ENCODE peak calls at places on chromosomes 3 and 15, in five cellular contexts. F is OCI-LY7, J is WERI-Rb-1, D is psoas muscle, A is dorsolateral prefrontal cortex. X is an unnamed sample.
A peak's percentile ranks its signal among the peaks of the same experiment; 100 is the strongest.

GRCh38 chr3:178562869-178563232 is 26.6 kb downstream of the KCNMB2 start:
- DNase-seq in F (no peak), J (no peak), D (no peak), A (no peak), X (peak; percentile 31)

GRCh38 chr15:29045717-29046116 is 159.9 kb downstream of the APBA2 start:
- DNase-seq in F (no peak), J (no peak), D (no peak), A (peak; percentile 31), X (peak; percentile 4)

GRCh38 chr3:84679211-84679610 is 279.6 kb upstream of the CADM2 start:
- DNase-seq in F (no peak), J (no peak), D (no peak), A (no peak), X (no peak)

GRCh38 chr15:39124155-39124924 is 456.5 kb upstream of the THBS1 start:
- DNase-seq in F (no peak), J (no peak), D (no peak), A (no peak), X (no peak)

GRCh38 chr3:12730511-12731234 is 28.4 kb downstream of the TMEM40 start:
- DNase-seq in F (no peak), J (no peak), D (no peak), A (no peak), X (peak; percentile 13)

GRCh38 chr3:181017690-181018089 is 28.2 kb upstream of the DNAJC19 start:
- DNase-seq in F (no peak), J (no peak), D (no peak), A (no peak), X (no peak)

GRCh38 chr3:16183601-16184270 is 9.3 kb downstream of the GALNT15 start:
- DNase-seq in F (no peak), J (peak; percentile 74), D (no peak), A (no peak), X (no peak)

GRCh38 chr15:90582553-90582952 is 52.8 kb downstream of the CRTC3 start:
- DNase-seq in F (no peak), J (no peak), D (no peak), A (no peak), X (no peak)

GRCh38 chr3:147940400-147940799 is 531.2 kb downstream of the ZIC1 start:
- DNase-seq in F (no peak), J (no peak), D (no peak), A (no peak), X (no peak)

GRCh38 chr3:8658326-8659212 is 14.0 kb upstream of the SSUH2 start:
- DNase-seq in F (peak; percentile 85), J (no peak), D (peak; percentile 75), A (no peak), X (peak; percentile 84)

GRCh38 chr3:43207628-43208085 is 78.7 kb upstream of the SNRK start:
- DNase-seq in F (no peak), J (no peak), D (no peak), A (no peak), X (no peak)

GRCh38 chr15:29784413-29784812 is 37.9 kb downstream of the TJP1 start:
- DNase-seq in F (no peak), J (no peak), D (no peak), A (no peak), X (no peak)

GRCh38 chr15:52292780-52293392 is 2.7 kb downstream of the MYO5C start:
- DNase-seq in F (peak; percentile 19), J (no peak), D (no peak), A (no peak), X (no peak)

GRCh38 chr3:64290864-64291263 is 65.6 kb upstream of the PRICKLE2 start:
- DNase-seq in F (no peak), J (no peak), D (no peak), A (no peak), X (no peak)

GRCh38 chr15:79475312-79475711 is 43.2 kb downstream of the MINAR1 start:
- DNase-seq in F (no peak), J (no peak), D (no peak), A (no peak), X (no peak)

GRCh38 chr3:43353923-43354670 is 67.8 kb downstream of the SNRK start:
- DNase-seq in F (no peak), J (no peak), D (no peak), A (no peak), X (no peak)

GRCh38 chr3:2770451-2770850 is 339.7 kb downstream of the IL5RA start:
- DNase-seq in F (no peak), J (no peak), D (no peak), A (no peak), X (no peak)

GRCh38 chr3:189132125-189132744 is 39.5 kb upstream of the TPRG1 start:
- DNase-seq in F (no peak), J (no peak), D (no peak), A (no peak), X (peak; percentile 73)

GRCh38 chr3:32472716-32473115 is 29.9 kb downstream of the CMTM6 start:
- DNase-seq in F (no peak), J (no peak), D (no peak), A (no peak), X (no peak)

GRCh38 chr15:90004252-90004651 is 3.1 kb downstream of the ZNF710 start:
- DNase-seq in F (no peak), J (no peak), D (peak; percentile 62), A (no peak), X (no peak)

GRCh38 chr3:169759256-169759655 is 5.6 kb downstream of the TERC start:
- DNase-seq in F (peak; percentile 29), J (no peak), D (no peak), A (no peak), X (peak; percentile 46)

GRCh38 chr3:187227658-187228258 is 30.5 kb downstream of the RTP1 start:
- DNase-seq in F (no peak), J (no peak), D (no peak), A (no peak), X (no peak)

GRCh38 chr3:61778095-61778494 is 216.7 kb downstream of the PTPRG start:
- DNase-seq in F (no peak), J (peak; percentile 45), D (no peak), A (no peak), X (no peak)

GRCh38 chr15:58556541-58556940 is 124.8 kb downstream of the LIPC start:
- DNase-seq in F (no peak), J (no peak), D (no peak), A (no peak), X (peak; percentile 10)

GRCh38 chr3:72155391-72156064 is 370.6 kb upstream of the PROK2 start:
- DNase-seq in F (no peak), J (no peak), D (peak; percentile 70), A (peak; percentile 49), X (no peak)

GRCh38 chr15:67148196-67148701 is 82.8 kb downstream of the SMAD3 start:
- DNase-seq in F (peak; percentile 45), J (no peak), D (no peak), A (no peak), X (no peak)

GRCh38 chr15:39127151-39127815 is 453.6 kb upstream of the THBS1 start:
- DNase-seq in F (no peak), J (no peak), D (no peak), A (no peak), X (no peak)

GRCh38 chr3:161793194-161793825 is 296.7 kb downstream of the OTOL1 start:
- DNase-seq in F (no peak), J (no peak), D (no peak), A (no peak), X (no peak)

GRCh38 chr3:5607581-5607980 is 420.1 kb downstream of the EDEM1 start:
- DNase-seq in F (no peak), J (no peak), D (no peak), A (no peak), X (peak; percentile 39)

GRCh38 chr3:48408823-48409281 is 21.0 kb downstream of the PLXNB1 start:
- DNase-seq in F (no peak), J (peak; percentile 44), D (peak; percentile 42), A (peak; percentile 20), X (no peak)
- TF ChIP-seq CTCF in F (peak; percentile 60), J (peak; percentile 59), D (no peak), A (no peak), X (peak; percentile 19)

DNA sequence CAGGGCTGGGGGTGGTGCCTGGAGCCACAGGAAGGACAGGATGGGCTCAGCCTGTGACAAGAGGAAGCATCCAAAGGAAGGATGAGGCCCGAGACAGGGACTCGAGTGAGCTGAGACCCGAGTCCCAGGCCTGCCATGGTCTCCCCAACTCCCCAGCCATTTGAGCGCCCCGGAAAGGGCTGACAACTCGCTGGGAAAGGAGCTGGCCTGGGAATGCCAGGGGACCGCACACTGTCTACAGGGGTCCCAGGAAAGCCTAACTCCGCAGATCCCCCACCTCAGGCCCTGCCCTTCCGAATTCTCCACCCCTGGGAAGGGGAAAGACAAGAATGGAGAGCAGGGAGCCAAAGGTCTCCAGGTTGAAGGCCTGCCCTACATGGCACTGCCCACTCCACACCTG is 21.0 kb upstream of the SHISA5 start:
- DNase-seq in F (no peak), J (no peak), D (no peak), A (no peak), X (no peak)
- H3K4me3 ChIP-seq in F (no peak overlapping the region), J (no peak overlapping the region), D (no peak overlapping the region), A (no peak overlapping the region), X (no peak overlapping the region)

GRCh38 chr3:133547432-133548041 is 25.9 kb upstream of the CDV3 start:
- DNase-seq in F (no peak), J (no peak), D (no peak), A (no peak), X (no peak)
- TF ChIP-seq CTCF in F (no peak), J (no peak), D (no peak), A (no peak), X (no peak)

DNA sequence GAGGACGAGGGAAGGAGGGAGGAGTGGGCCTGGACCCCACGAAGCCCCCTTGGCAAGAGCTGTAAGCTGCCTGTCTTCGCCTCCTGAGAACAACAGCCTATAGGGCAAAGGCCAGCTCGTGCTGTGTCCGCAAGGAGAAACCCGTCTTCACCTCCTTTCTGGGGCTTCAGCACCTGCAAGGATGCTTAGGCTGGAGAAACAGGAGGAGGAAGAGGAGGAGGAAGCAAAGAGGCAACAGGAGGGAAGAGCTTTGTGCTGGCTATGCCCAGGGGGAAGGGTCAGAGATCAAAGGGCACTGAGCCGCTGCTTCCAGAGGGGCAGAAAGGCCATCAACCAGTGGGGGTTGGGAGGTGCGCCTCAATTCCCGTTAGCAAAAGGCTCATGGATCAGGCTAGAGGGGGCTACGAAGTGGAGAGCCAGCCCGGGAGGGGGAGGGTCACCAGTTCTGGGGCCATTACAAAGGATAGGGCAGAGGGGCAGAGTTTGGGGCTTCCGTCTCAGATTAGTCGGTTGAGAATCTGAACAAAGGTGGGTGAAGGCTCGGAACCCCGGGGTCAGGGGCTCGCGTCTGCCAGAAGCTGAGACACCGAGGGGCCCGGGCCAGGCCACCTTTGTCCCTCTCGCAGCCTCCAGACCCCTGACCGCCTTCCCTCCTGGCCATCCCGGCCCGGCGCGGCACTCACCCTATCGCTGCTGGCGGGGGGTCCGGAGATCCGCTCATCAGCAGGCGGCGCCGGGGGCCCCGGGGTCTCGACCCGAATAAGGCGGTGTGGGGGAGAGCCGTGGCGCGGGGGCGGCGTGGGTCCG is 792 bp downstream of the SHF start:
- DNase-seq in F (no peak), J (no peak), D (no peak), A (no peak), X (no peak)
- H3K4me3 ChIP-seq in F (peak overlapping the region; percentile 70), J (peak overlapping the region; percentile 59), D (peak overlapping the region; percentile 80), A (peak overlapping the region; percentile 83), X (no peak overlapping the region)

GRCh38 chr3:9808345-9809037 is 1.6 kb upstream of the TTLL3 start:
- DNase-seq in F (peak; percentile 78), J (peak; percentile 71), D (no peak), A (no peak), X (peak; percentile 72)
- TF ChIP-seq CTCF in F (peak; percentile 75), J (peak; percentile 65), D (peak; percentile 6), A (no peak), X (peak; percentile 16)

X was measured in GM12865.